ENCODE peak calls at places on chromosomes 13 and 19, in seven cellular contexts. B, X, J, N, F, W and U are unnamed samples.

GRCh38 chr13:24396821-24397220 is 87.4 kb downstream of the C1QTNF9 start:
- DNase-seq in F (no peak), B (no peak), W (no peak), X (no peak), J (no peak), N (no peak), U (no peak)

GRCh38 chr19:39237200-39238184 is 7.3 kb downstream of the IFNL3 start:
- DNase-seq in W (peak), X (no peak), B (peak), J (no peak), N (peak), F (peak), U (no peak)

GRCh38 chr13:81929988-81930387 is 1589.1 kb upstream of the SPRY2 start:
- DNase-seq in X (no peak), B (peak), F (no peak), N (no peak), J (peak), W (peak), U (no peak)

GRCh38 chr13:20475927-20476691 is 49.5 kb downstream of the CRYL1 start:
- DNase-seq in W (no peak), F (no peak), X (no peak), N (no peak), B (no peak), J (no peak), U (no peak)

GRCh38 chr19:53546766-53547541 is 9.0 kb downstream of the ZNF331 start:
- DNase-seq in F (no peak), B (no peak), X (no peak), N (no peak), J (no peak), W (no peak), U (no peak)

GRCh38 chr13:107866666-107867623 is 348.4 kb downstream of the LIG4 start:
- DNase-seq in B (no peak), X (no peak), F (no peak), N (peak), J (peak), W (no peak), U (no peak)

GRCh38 chr13:84400711-84401110 is 518.4 kb upstream of the SLITRK1 start:
- DNase-seq in W (no peak), F (no peak), X (no peak), J (peak), B (peak), N (no peak), U (no peak)

GRCh38 chr13:34515201-34515600 is 426.9 kb upstream of the NBEA start:
- DNase-seq in J (no peak), X (no peak), B (no peak), N (no peak), F (no peak), W (no peak), U (no peak)

GRCh38 chr13:95296326-95296939 is 4.8 kb downstream of the ABCC4 start:
- DNase-seq in F (peak), B (peak), X (peak), W (peak), J (peak), N (peak), U (no peak)

GRCh38 chr13:64937302-64937701 is 2292.8 kb downstream of the PCDH9 start:
- DNase-seq in J (no peak), B (no peak), X (no peak), F (no peak), W (no peak), N (no peak), U (no peak)

GRCh38 chr13:20536992-20537391 is 11.3 kb upstream of the CRYL1 start:
- DNase-seq in X (no peak), J (no peak), N (no peak), B (no peak), F (no peak), W (no peak), U (no peak)

GRCh38 chr13:33186851-33187250 is 98.7 kb downstream of the STARD13 start:
- DNase-seq in F (no peak), X (no peak), W (no peak), J (peak), B (no peak), N (no peak), U (no peak)

GRCh38 chr13:30134578-30134977 is 172.8 kb downstream of the KATNAL1 start:
- DNase-seq in W (no peak), J (no peak), F (no peak), B (no peak), X (no peak), N (no peak), U (no peak)

GRCh38 chr13:26259634-26260033 is 5.7 kb downstream of the CDK8 start:
- DNase-seq in B (no peak), X (no peak), F (no peak), J (no peak), N (no peak), W (no peak), U (no peak)

GRCh38 chr19:41646589-41647204 is 19.8 kb upstream of the CEACAM4 start:
- DNase-seq in B (no peak), X (no peak), W (peak), N (peak), J (peak), F (peak), U (no peak)

GRCh38 chr19:19217110-19217509 is 5.4 kb downstream of the NCAN start:
- DNase-seq in N (no peak), J (peak), F (no peak), W (peak), X (no peak), B (no peak), U (no peak)

GRCh38 chr19:50264483-50265186 is 61.2 kb downstream of the MYH14 start:
- DNase-seq in W (no peak), N (no peak), J (no peak), X (no peak), F (no peak), B (no peak), U (no peak)

GRCh38 chr19:11091343-11092153 is 2.3 kb downstream of the LDLR start:
- DNase-seq in F (peak), N (no peak), W (peak), J (peak), B (peak), X (peak), U (peak)

GRCh38 chr19:5963855-5964254 is 14.1 kb downstream of the RANBP3 start:
- DNase-seq in N (no peak), F (no peak), J (no peak), W (no peak), B (no peak), X (no peak), U (no peak)

GRCh38 chr19:5687360-5688198 is 2.5 kb upstream of the RPL36 start:
- DNase-seq in B (no peak), J (no peak), F (peak), W (no peak), X (no peak), N (peak), U (no peak)

GRCh38 chr13:101230271-101230890 is 185.9 kb downstream of the NALCN start:
- DNase-seq in J (no peak), W (no peak), F (no peak), N (no peak), X (no peak), B (no peak), U (no peak)

GRCh38 chr19:5536337-5536894 is 31.3 kb downstream of the TINCR start:
- DNase-seq in F (peak), J (peak), N (peak), B (peak), W (no peak), X (peak), U (no peak)

GRCh38 chr13:44098559-44098958 is 218.9 kb downstream of the LACC1 start:
- DNase-seq in B (no peak), J (no peak), F (no peak), X (no peak), W (no peak), N (no peak), U (no peak)

GRCh38 chr13:95588721-95589120 is 36.2 kb downstream of the CLDN10 start:
- DNase-seq in N (no peak), F (no peak), J (no peak), X (no peak), B (peak), W (no peak), U (no peak)

GRCh38 chr19:43525836-43526771 is 897 bp downstream of the ETHE1 start:
- DNase-seq in W (peak), J (no peak), N (no peak), F (peak), B (peak), X (no peak), U (no peak)

GRCh38 chr13:44759723-44760360 is 183.7 kb upstream of the TSC22D1 start:
- DNase-seq in F (peak), W (no peak), X (peak), J (no peak), N (peak), B (peak), U (no peak)

GRCh38 chr13:104773775-104774174 is 1707.6 kb upstream of the SLC10A2 start:
- DNase-seq in J (peak), F (no peak), W (peak), X (no peak), B (peak), N (no peak), U (no peak)

GRCh38 chr19:7699422-7700127 is 2.4 kb downstream of the FCER2 start:
- DNase-seq in X (no peak), F (no peak), J (no peak), N (no peak), W (no peak), B (peak), U (peak)

GRCh38 chr19:28466107-28467045 is 746.6 kb downstream of the UQCRFS1 start:
- DNase-seq in B (peak), X (peak), N (peak), J (peak), F (peak), W (peak), U (peak)

GRCh38 chr19:18233224-18233825 is 7.1 kb upstream of the PDE4C start:
- DNase-seq in N (peak), B (peak), X (no peak), W (peak), J (peak), F (peak), U (no peak)

GRCh38 chr19:38263696-38264485 is 482 bp upstream of the SPINT2 start:
- DNase-seq in B (peak), F (no peak), N (peak), J (peak), X (no peak), W (peak), U (peak)

GRCh38 chr13:44373601-44374347 is at the start of gene SERP2:
- DNase-seq in W (no peak), X (peak), F (no peak), N (peak), B (no peak), J (no peak), U (no peak)

GRCh38 chr13:21458457-21458815 is 667 bp downstream of the ZDHHC20 start:
- DNase-seq in X (peak), J (no peak), F (peak), N (peak), W (peak), B (peak), U (no peak)

GRCh38 chr13:113989585-113990300 is 15.9 kb upstream of the C13orf46 start:
- DNase-seq in J (no peak), X (no peak), F (no peak), W (no peak), B (no peak), N (peak), U (peak)

GRCh38 chr19:51010066-51010795 is 8.8 kb upstream of the KLK8 start:
- DNase-seq in N (no peak), X (no peak), J (no peak), W (no peak), F (no peak), B (peak), U (peak)

GRCh38 chr19:46925548-46925950 is 64.8 kb downstream of the ARHGAP35 start:
- DNase-seq in F (no peak), J (no peak), W (peak), N (no peak), B (peak), X (no peak), U (no peak)

GRCh38 chr19:46922465-46922864 is 61.7 kb downstream of the ARHGAP35 start:
- DNase-seq in J (no peak), B (no peak), X (no peak), W (no peak), N (no peak), F (no peak), U (no peak)

GRCh38 chr19:46926201-46927071 is 65.6 kb downstream of the ARHGAP35 start:
- DNase-seq in B (no peak), J (no peak), X (no peak), W (no peak), N (no peak), F (no peak), U (no peak)

GRCh38 chr19:46927106-46927505 is 66.3 kb downstream of the ARHGAP35 start:
- DNase-seq in X (no peak), F (no peak), W (no peak), B (peak), N (no peak), J (no peak), U (no peak)

DNA sequence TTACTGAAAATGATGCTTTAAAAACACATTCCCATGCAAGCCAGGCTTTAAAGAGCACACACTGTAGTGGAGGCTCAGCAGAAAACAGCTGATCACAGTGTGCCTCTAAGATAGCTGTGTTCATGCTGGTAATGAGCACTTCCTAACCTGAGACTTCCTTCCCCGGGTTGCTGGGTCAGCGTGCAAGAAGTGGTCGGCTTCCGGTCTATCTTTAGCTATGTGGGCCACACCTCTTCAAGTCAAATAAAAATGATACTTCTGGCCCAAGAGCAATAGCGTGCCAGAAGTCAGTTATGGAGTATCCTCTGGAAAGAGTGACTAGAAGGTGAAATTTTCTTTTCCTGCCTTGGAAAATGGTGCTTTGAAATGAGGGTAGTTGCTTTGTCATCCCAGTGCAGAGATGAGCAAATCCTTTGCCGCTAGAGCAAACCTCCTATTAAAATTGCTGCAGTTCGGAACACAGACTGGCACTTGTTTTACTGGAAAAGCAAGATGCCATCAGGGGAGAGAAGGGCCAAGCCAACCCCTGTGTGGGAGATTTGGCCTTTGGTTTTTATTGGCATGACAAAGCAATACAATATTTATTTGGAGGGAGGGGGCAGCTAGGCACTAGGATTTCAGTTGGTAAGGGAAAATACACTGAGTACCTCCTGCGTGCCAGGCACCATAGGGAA is 64.2 kb downstream of the ARHGAP35 start:
- DNase-seq in W (peak), N (no peak), F (no peak), J (no peak), X (peak), B (peak), U (no peak)
- TF ChIP-seq CTCF in W (no peak), N (no peak), F (no peak), J (no peak), X (no peak), B (no peak), U (no peak)

GRCh38 chr19:33947565-33947964 is 150.9 kb downstream of the KCTD15 start:
- DNase-seq in X (no peak), N (no peak), B (peak), F (no peak), J (no peak), W (no peak), U (no peak)
- TF ChIP-seq CTCF in X (no peak), N (no peak), B (no peak), F (no peak), J (peak), W (no peak), U (no peak)

GRCh38 chr13:98557934-98558630 is 18.8 kb downstream of the STK24 start:
- DNase-seq in X (no peak), F (no peak), J (peak), B (peak), N (no peak), W (no peak), U (no peak)
- TF ChIP-seq CTCF in X (no peak), F (no peak), J (no peak), B (no peak), N (no peak), W (no peak), U (no peak)

DNA sequence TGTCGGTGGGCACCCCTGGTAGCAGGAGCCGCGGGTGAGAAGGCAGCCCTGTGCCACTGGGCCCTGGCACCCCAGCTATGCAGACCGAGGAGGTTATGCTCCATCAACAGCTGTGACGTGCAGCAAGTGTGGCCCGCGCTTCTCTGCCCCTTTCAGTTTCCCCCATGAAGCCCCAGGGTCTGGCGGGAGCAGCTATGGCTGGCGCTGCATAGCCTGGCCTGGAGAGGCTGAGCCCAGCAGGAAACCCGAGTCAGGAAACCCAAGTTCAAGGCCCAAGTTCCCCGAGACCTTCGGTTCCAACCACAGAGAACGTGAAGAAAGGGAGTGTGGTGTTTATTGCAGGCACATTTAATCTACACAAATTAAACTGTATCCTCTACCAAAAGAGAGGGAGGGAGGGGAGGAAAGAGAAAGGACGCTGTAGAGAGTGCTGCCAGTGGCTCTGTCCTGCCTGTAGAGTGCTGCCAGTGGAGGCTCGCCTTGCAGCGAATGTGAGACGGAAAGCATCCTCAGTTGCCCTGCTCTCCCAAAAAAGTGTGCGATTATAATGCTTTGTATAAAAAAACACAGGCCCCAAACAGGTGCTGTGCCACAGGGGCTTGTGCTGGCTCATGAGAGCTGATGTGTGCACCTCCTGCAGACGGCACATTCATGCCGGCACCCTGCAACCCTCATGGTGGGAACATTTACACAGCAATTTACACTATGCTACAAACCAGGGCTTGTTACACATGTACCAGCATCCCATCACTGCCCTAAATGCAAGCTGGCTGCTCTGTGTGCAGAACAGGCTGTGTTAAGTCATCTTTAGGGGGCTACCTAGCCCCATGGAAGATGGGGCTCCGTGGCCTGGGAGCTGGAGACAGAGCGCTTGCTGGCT is 16.3 kb downstream of the POP4 start:
- DNase-seq in F (no peak), N (no peak), J (no peak), W (no peak), X (no peak), B (peak), U (no peak)
- TF ChIP-seq CTCF in F (no peak), N (no peak), J (no peak), W (no peak), X (no peak), B (no peak), U (no peak)

GRCh38 chr19:2087621-2088100 is 8.5 kb downstream of the MOB3A start:
- DNase-seq in F (no peak), W (no peak), J (no peak), B (no peak), N (no peak), X (no peak), U (no peak)
- TF ChIP-seq CTCF in F (no peak), W (no peak), J (no peak), B (no peak), N (no peak), X (no peak), U (peak)